ENCODE peak calls at places on chromosomes 11 and 22, in four cellular contexts. One of them, this sample, is unnamed.

GRCh38 chr11:113178671-113179070 is 135.7 kb upstream of the TTC12 start:
- DNase-seq in HEK293T: no peak
- DNase-seq in cardiac septum: no peak
- DNase-seq in hippocampal formation: no peak
- DNase-seq in this sample: no peak

GRCh38 chr11:63680842-63681207 is 475 bp upstream of the RTN3 start:
- DNase-seq in cardiac septum: no peak
- DNase-seq in HEK293T: no peak
- DNase-seq in hippocampal formation: peak; percentile 30
- DNase-seq in this sample: no peak

GRCh38 chr11:34755671-34756070 is 134.8 kb downstream of the EHF start:
- DNase-seq in cardiac septum: no peak
- DNase-seq in hippocampal formation: no peak
- DNase-seq in HEK293T: no peak
- DNase-seq in this sample: no peak

GRCh38 chr22:49701380-49702067 is 126.1 kb downstream of the BRD1 start:
- DNase-seq in HEK293T: no peak
- DNase-seq in cardiac septum: no peak
- DNase-seq in hippocampal formation: no peak
- DNase-seq in this sample: no peak

GRCh38 chr11:123525511-123525918 is 95.4 kb downstream of the GRAMD1B start:
- DNase-seq in hippocampal formation: no peak
- DNase-seq in HEK293T: no peak
- DNase-seq in cardiac septum: no peak
- DNase-seq in this sample: no peak

GRCh38 chr11:119207300-119207570 is 1.1 kb downstream of the CBL start:
- DNase-seq in HEK293T: no peak
- DNase-seq in hippocampal formation: no peak
- DNase-seq in cardiac septum: no peak
- DNase-seq in this sample: no peak

GRCh38 chr11:134529212-134530096 is 117.4 kb upstream of the B3GAT1 start:
- DNase-seq in HEK293T: no peak
- DNase-seq in hippocampal formation: no peak
- DNase-seq in cardiac septum: peak; percentile 75
- DNase-seq in this sample: no peak

GRCh38 chr11:31788066-31788465 is 23.1 kb downstream of the PAX6 start:
- DNase-seq in cardiac septum: no peak
- DNase-seq in HEK293T: no peak
- DNase-seq in hippocampal formation: no peak
- DNase-seq in this sample: no peak

GRCh38 chr22:36641902-36642640 is 61.5 kb downstream of the CACNG2 start:
- DNase-seq in HEK293T: no peak
- DNase-seq in hippocampal formation: no peak
- DNase-seq in cardiac septum: no peak
- DNase-seq in this sample: no peak

GRCh38 chr11:47918370-47918690 is 62.0 kb upstream of the PTPRJ start:
- DNase-seq in hippocampal formation: no peak
- DNase-seq in cardiac septum: no peak
- DNase-seq in HEK293T: no peak
- DNase-seq in this sample: no peak

GRCh38 chr11:79129702-79130101 is 311.1 kb downstream of the TENM4 start:
- DNase-seq in hippocampal formation: no peak
- DNase-seq in HEK293T: no peak
- DNase-seq in cardiac septum: no peak
- DNase-seq in this sample: no peak

GRCh38 chr11:131991606-131992005 is 621.2 kb downstream of the NTM start:
- DNase-seq in HEK293T: no peak
- DNase-seq in cardiac septum: no peak
- DNase-seq in hippocampal formation: no peak
- DNase-seq in this sample: no peak

GRCh38 chr22:37485714-37486223 is 415 bp downstream of the MFNG start:
- DNase-seq in HEK293T: no peak
- DNase-seq in hippocampal formation: no peak
- DNase-seq in cardiac septum: no peak
- DNase-seq in this sample: no peak

GRCh38 chr22:23801238-23801821 is 14.6 kb downstream of the SMARCB1 start:
- DNase-seq in hippocampal formation: no peak
- DNase-seq in cardiac septum: no peak
- DNase-seq in HEK293T: no peak
- DNase-seq in this sample: no peak

GRCh38 chr11:92224394-92225205 is at the start of gene FAT3:
- DNase-seq in hippocampal formation: peak; percentile 24
- DNase-seq in HEK293T: peak; percentile 63
- DNase-seq in cardiac septum: no peak
- DNase-seq in this sample: no peak

GRCh38 chr11:40381481-40381880 is 1078.0 kb downstream of the LRRC4C start:
- DNase-seq in cardiac septum: no peak
- DNase-seq in HEK293T: no peak
- DNase-seq in hippocampal formation: no peak
- DNase-seq in this sample: no peak

GRCh38 chr11:114183041-114183511 is 113.1 kb upstream of the NNMT start:
- DNase-seq in HEK293T: no peak
- DNase-seq in cardiac septum: no peak
- DNase-seq in hippocampal formation: no peak
- DNase-seq in this sample: no peak

GRCh38 chr11:11179239-11179638 is 173.8 kb downstream of the CSNK2A3 start:
- DNase-seq in cardiac septum: no peak
- DNase-seq in hippocampal formation: peak; percentile 32
- DNase-seq in HEK293T: no peak
- DNase-seq in this sample: peak; percentile 23

GRCh38 chr22:30829901-30830550 is 135.4 kb downstream of the OSBP2 start:
- DNase-seq in HEK293T: no peak
- DNase-seq in hippocampal formation: no peak
- DNase-seq in cardiac septum: no peak
- DNase-seq in this sample: peak; percentile 90

GRCh38 chr11:114651145-114651718 is 27.1 kb upstream of the NXPE2 start:
- DNase-seq in hippocampal formation: no peak
- DNase-seq in cardiac septum: no peak
- DNase-seq in HEK293T: no peak
- DNase-seq in this sample: no peak

GRCh38 chr22:42972592-42973535 is 42.1 kb downstream of the PACSIN2 start:
- DNase-seq in hippocampal formation: no peak
- DNase-seq in cardiac septum: no peak
- DNase-seq in HEK293T: no peak
- DNase-seq in this sample: no peak

GRCh38 chr11:67354314-67355022 is 1.1 kb upstream of the POLD4 start:
- DNase-seq in hippocampal formation: no peak
- DNase-seq in cardiac septum: peak; percentile 82
- DNase-seq in HEK293T: no peak
- DNase-seq in this sample: peak; percentile 92

GRCh38 chr11:131923309-131923708 is 552.9 kb downstream of the NTM start:
- DNase-seq in cardiac septum: no peak
- DNase-seq in HEK293T: no peak
- DNase-seq in hippocampal formation: no peak
- DNase-seq in this sample: no peak

GRCh38 chr22:36546932-36547331 is 18.0 kb upstream of the EIF3D start:
- DNase-seq in HEK293T: no peak
- DNase-seq in hippocampal formation: no peak
- DNase-seq in cardiac septum: no peak
- DNase-seq in this sample: peak; percentile 35

GRCh38 chr22:30182365-30182764 is 64.2 kb downstream of the LIF start:
- DNase-seq in cardiac septum: no peak
- DNase-seq in HEK293T: no peak
- DNase-seq in hippocampal formation: no peak
- DNase-seq in this sample: no peak

This sample was measured in HCT116.